ENCODE peak calls at places on chromosomes 3 and 15, in six cellular contexts. L is HepG2, M is GM12878, W is SK-N-SH, X is H1, K is K562. F is an unnamed sample.

GRCh38 chr3:64342940-64343691 is 117.8 kb upstream of the PRICKLE2 start:
- DNase-seq in L (peak; percentile 13), M (no peak), W (peak; percentile 11), X (no peak), K (no peak), F (peak; percentile 42)

GRCh38 chr15:69758291-69758771 is 305.7 kb downstream of the RPLP1 start:
- DNase-seq in L (no peak), M (no peak), W (no peak), X (no peak), K (no peak), F (no peak)

GRCh38 chr3:188631291-188632010 is 477.5 kb downstream of the LPP start:
- DNase-seq in L (peak; percentile 27), M (no peak), W (no peak), X (no peak), K (no peak), F (peak; percentile 9)

GRCh38 chr3:174776636-174777035 is 82.5 kb upstream of the NAALADL2 start:
- DNase-seq in L (no peak), M (no peak), W (no peak), X (no peak), K (no peak), F (no peak)

GRCh38 chr3:169847896-169848295 is 21.8 kb downstream of the LRRC31 start:
- DNase-seq in L (no peak), M (no peak), W (no peak), X (no peak), K (no peak), F (no peak)

GRCh38 chr15:22979069-22979698 is 984 bp downstream of the CYFIP1 start:
- DNase-seq in L (peak; percentile 36), M (no peak), W (peak; percentile 67), X (no peak), K (peak; percentile 47), F (peak; percentile 73)

GRCh38 chr3:114804099-114804498 is 343.0 kb downstream of the ZBTB20 start:
- DNase-seq in L (no peak), M (no peak), W (no peak), X (no peak), K (no peak), F (no peak)

GRCh38 chr3:188076176-188076575 is 77.8 kb upstream of the LPP start:
- DNase-seq in L (no peak), M (no peak), W (no peak), X (no peak), K (no peak), F (no peak)

GRCh38 chr3:101146946-101147345 is 153.7 kb upstream of the ABI3BP start:
- DNase-seq in L (no peak), M (no peak), W (no peak), X (no peak), K (no peak), F (no peak)

GRCh38 chr15:57962887-57963286 is 102.6 kb downstream of the ALDH1A2 start:
- DNase-seq in L (no peak), M (no peak), W (no peak), X (no peak), K (no peak), F (no peak)

GRCh38 chr3:174874258-174874657 is 15.1 kb downstream of the NAALADL2 start:
- DNase-seq in L (no peak), M (no peak), W (no peak), X (no peak), K (no peak), F (no peak)

GRCh38 chr3:31038086-31038737 is 143.8 kb upstream of the GADL1 start:
- DNase-seq in L (no peak), M (no peak), W (no peak), X (no peak), K (no peak), F (no peak)

GRCh38 chr3:172216267-172216666 is 176.9 kb downstream of the FNDC3B start:
- DNase-seq in L (no peak), M (no peak), W (no peak), X (no peak), K (no peak), F (no peak)

GRCh38 chr3:172219750-172220149 is 180.4 kb downstream of the FNDC3B start:
- DNase-seq in L (no peak), M (no peak), W (no peak), X (no peak), K (no peak), F (no peak)

GRCh38 chr3:172217877-172218276 is 178.5 kb downstream of the FNDC3B start:
- DNase-seq in L (no peak), M (no peak), W (no peak), X (no peak), K (no peak), F (no peak)

GRCh38 chr3:172216843-172217404 is 177.5 kb downstream of the FNDC3B start:
- DNase-seq in L (no peak), M (no peak), W (no peak), X (no peak), K (no peak), F (no peak)

DNA sequence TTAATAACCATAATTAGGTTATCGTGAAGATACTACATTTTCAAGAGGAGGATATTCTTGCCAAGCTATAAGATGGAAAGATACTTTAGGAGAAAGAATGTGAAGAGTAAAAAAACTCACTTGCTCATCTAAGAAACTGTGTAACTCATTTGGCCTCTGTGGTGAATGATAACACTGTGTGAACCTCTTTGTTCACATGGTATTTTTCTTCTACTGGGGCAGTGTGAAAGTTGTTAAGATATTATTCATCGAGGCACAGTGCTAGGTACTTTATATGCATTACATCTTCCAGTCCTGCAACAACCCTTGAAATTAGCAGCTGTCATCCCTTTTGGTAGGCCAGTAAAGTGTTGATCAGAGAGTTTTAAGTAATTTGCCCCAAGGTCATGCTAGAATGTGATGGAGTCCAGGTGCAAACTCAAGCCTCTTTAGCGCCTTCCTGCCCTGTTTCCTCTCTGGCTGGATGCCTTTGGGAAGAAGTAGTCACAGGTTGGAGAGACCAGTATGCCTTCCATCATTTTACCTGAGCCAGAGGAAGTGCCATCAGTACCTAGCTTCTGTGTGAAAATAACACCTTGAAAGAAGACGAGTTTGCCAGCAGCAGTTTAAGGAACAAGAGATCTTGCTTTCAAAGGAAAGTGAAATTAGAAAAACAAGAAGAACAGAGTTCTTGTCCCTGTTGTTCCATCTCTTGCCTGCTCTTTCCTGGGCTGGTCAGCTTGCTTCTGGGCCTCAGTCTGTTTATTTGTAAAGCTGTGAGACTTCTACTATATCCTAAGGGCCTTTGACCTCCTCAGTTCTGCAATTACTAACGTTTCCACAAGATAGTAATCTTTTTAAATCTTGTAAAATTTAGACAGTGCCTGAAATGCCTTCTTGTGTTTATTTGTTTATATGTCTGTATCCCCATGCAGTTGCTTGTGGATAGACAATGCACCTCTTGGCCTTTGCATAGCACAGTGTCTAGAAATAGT is 179.3 kb downstream of the FNDC3B start:
- DNase-seq in L (no peak), M (peak; percentile 16), W (no peak), X (no peak), K (no peak), F (no peak)
- TF ChIP-seq CTCF in L (no peak), M (no peak), W (no peak), X (no peak), K (no peak), F (no peak)

DNA sequence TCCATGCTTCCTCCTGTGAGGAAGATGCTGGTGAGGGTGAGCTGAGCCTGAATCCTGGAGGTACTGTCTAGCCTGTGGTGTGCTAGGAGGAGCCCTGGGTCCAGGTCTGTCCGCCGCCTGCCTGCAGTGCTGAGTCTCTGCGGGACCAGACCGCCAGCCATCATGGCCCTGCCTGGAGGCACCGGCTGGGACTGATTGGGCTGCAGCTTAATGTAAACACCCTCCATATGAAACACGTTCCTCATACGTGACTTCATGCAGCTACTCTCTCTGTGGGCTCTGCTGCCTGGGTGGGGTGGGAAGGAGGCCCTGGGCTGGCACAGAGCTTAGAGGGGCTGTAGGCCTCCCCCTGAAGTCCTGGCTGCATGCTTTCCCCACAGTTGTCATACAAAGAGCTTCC is 67.4 kb downstream of the FBLN2 start:
- DNase-seq in L (no peak), M (no peak), W (no peak), X (no peak), K (no peak), F (no peak)
- TF ChIP-seq CHD2 in L (no peak), M (no peak), W (no peak), X (no peak), K (no peak), F (no peak)

GRCh38 chr3:158313344-158313927 is 203.5 kb downstream of the RSRC1 start:
- DNase-seq in L (peak; percentile 31), M (no peak), W (peak; percentile 54), X (no peak), K (peak; percentile 12), F (peak; percentile 8)
- TF ChIP-seq CTCF in L (peak; percentile 60), M (peak; percentile 59), W (peak; percentile 70), X (peak; percentile 48), K (peak; percentile 68), F (peak; percentile 77)

GRCh38 chr15:84826369-84826823 is 9.2 kb downstream of the ALPK3 start:
- DNase-seq in L (peak; percentile 48), M (no peak), W (no peak), X (no peak), K (peak; percentile 70), F (peak; percentile 74)
- TF ChIP-seq CHD2 in L (no peak), M (no peak), W (no peak), X (no peak), K (no peak), F (no peak)

F was measured in A549.